ENCODE peak calls at places on chromosome 3, in four cellular contexts. One of them, this sample, is unnamed.

GRCh38 chr3:57091471-57091870 is 31.0 kb downstream of the SPATA12 start:
- DNase-seq in HepG2: no peak
- DNase-seq in GM12878: no peak
- DNase-seq in K562: no peak
- DNase-seq in this sample: no peak

GRCh38 chr3:3066910-3067309 is 43.3 kb downstream of the IL5RA start:
- DNase-seq in HepG2: no peak
- DNase-seq in GM12878: no peak
- DNase-seq in K562: no peak
- DNase-seq in this sample: no peak

GRCh38 chr3:177590826-177591225 is 393.5 kb upstream of the TBL1XR1 start:
- DNase-seq in HepG2: no peak
- DNase-seq in GM12878: no peak
- DNase-seq in K562: no peak
- DNase-seq in this sample: no peak

GRCh38 chr3:72629191-72629611 is 219.0 kb downstream of the SHQ1 start:
- DNase-seq in HepG2: no peak
- DNase-seq in GM12878: no peak
- DNase-seq in K562: peak
- DNase-seq in this sample: no peak

GRCh38 chr3:69231929-69232437 is 109.6 kb upstream of the LMOD3 start:
- DNase-seq in HepG2: no peak
- DNase-seq in GM12878: no peak
- DNase-seq in K562: peak
- DNase-seq in this sample: peak

GRCh38 chr3:34015204-34016142 is 217.0 kb downstream of the PDCD6IP start:
- DNase-seq in HepG2: peak
- DNase-seq in GM12878: no peak
- DNase-seq in K562: peak
- DNase-seq in this sample: peak

GRCh38 chr3:195693428-195694216 is 27.2 kb upstream of the MUC20 start:
- DNase-seq in HepG2: no peak
- DNase-seq in GM12878: no peak
- DNase-seq in K562: no peak
- DNase-seq in this sample: no peak

GRCh38 chr3:15557511-15557946 is 36.0 kb upstream of the COLQ start:
- DNase-seq in HepG2: peak
- DNase-seq in GM12878: peak
- DNase-seq in K562: peak
- DNase-seq in this sample: peak

GRCh38 chr3:140270329-140270728 is 335.3 kb downstream of the CLSTN2 start:
- DNase-seq in HepG2: no peak
- DNase-seq in GM12878: no peak
- DNase-seq in K562: no peak
- DNase-seq in this sample: no peak

GRCh38 chr3:127889976-127890650 is 24.9 kb upstream of the KBTBD12 start:
- DNase-seq in HepG2: no peak
- DNase-seq in GM12878: no peak
- DNase-seq in K562: no peak
- DNase-seq in this sample: peak

GRCh38 chr3:129121016-129121791 is 400 bp downstream of the RAB43 start:
- DNase-seq in HepG2: no peak
- DNase-seq in GM12878: no peak
- DNase-seq in K562: no peak
- DNase-seq in this sample: no peak

GRCh38 chr3:129697229-129697970 is 90.9 kb upstream of the PLXND1 start:
- DNase-seq in HepG2: no peak
- DNase-seq in GM12878: no peak
- DNase-seq in K562: no peak
- DNase-seq in this sample: no peak

GRCh38 chr3:107143206-107143605 is 234.0 kb upstream of the CCDC54 start:
- DNase-seq in HepG2: no peak
- DNase-seq in GM12878: no peak
- DNase-seq in K562: no peak
- DNase-seq in this sample: no peak

GRCh38 chr3:107142786-107143185 is 234.5 kb upstream of the CCDC54 start:
- DNase-seq in HepG2: no peak
- DNase-seq in GM12878: no peak
- DNase-seq in K562: no peak
- DNase-seq in this sample: no peak

DNA sequence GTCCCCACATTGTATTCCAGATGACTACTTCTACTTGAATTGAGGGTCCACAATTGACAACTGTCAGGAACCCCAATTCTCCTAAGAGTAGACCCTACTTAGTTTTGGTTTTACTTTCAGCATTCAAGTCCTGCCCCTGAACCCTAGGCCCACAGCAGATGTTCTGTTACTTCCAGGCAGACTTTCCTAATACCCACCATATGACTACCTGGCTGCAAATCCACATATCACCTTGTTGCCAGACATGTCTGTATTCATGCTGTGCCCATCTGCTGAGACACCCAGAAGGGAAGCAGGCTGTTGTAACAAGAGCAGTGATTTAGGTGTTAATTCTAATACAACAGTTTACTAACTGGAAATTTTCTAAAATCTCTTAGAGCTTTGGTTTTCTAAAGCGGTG is 235.1 kb upstream of the CCDC54 start:
- DNase-seq in HepG2: no peak
- DNase-seq in GM12878: no peak
- DNase-seq in K562: no peak
- DNase-seq in this sample: no peak
- TF ChIP-seq BHLHE40 in HepG2: no peak
- TF ChIP-seq BHLHE40 in GM12878: no peak
- TF ChIP-seq BHLHE40 in K562: no peak
- TF ChIP-seq BHLHE40 in this sample: no peak

DNA sequence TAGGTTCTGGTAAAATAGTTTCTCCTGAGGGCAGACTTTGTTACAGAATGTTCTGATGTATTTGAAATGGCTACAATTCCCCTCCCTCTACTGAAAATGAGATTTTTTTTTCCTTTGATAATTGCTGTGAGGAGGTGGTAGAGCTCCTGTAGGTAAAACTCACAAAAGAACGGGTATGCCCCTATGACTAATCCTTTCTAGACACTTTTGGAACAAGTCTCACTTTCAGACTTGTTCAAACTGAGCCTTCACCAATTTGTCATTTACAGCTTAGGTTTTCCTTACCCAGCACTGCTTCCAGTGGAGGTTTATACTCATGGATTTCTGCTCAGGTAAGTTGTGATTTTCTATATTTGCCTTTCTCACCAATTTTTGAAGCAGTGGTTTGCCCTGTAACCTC is 115.6 kb downstream of the NLGN1 start:
- DNase-seq in HepG2: no peak
- DNase-seq in GM12878: no peak
- DNase-seq in K562: no peak
- DNase-seq in this sample: no peak
- TF ChIP-seq SP1 in HepG2: no peak
- TF ChIP-seq SP1 in GM12878: no peak
- TF ChIP-seq SP1 in K562: no peak
- TF ChIP-seq SP1 in this sample: no peak

DNA sequence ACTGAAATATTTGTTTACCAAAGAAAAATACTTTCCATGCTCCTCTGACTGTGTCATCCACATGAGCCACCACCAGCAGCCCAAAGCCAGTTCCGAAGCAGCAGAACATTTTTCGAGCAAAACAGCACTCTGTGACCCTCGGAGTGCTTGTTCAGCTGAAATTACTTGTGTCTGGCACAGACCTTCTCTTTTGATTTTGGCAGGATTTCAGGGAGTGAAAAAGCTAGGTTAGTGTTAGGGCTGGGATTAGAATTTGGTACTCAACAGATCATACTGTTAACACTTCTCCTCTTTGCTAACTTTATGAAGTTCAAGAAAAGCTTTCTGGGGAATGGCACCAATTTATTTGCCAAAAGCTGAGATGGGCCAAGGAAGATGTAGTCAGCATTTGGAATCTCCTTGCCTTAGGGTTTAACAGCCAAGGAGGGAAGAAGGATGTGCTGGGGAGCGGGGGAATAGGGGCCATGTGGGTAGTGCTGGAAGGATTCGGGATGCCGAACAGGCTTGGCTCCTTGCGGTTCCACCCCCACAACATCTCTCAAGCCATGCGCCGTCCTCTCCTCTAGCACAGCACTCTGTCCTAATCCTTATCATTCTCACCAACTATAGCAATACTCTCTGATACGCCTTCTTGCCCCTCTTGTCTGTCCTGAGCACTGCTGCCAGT is 55.1 kb upstream of the TRA2B start:
- DNase-seq in HepG2: no peak
- DNase-seq in GM12878: no peak
- DNase-seq in K562: no peak
- DNase-seq in this sample: no peak
- TF ChIP-seq BHLHE40 in HepG2: no peak
- TF ChIP-seq BHLHE40 in GM12878: no peak
- TF ChIP-seq BHLHE40 in K562: no peak
- TF ChIP-seq BHLHE40 in this sample: no peak

GRCh38 chr3:77370413-77370812 is 330.5 kb downstream of the ROBO2 start:
- DNase-seq in HepG2: no peak
- DNase-seq in GM12878: no peak
- DNase-seq in K562: no peak
- DNase-seq in this sample: no peak
- TF ChIP-seq SP1 in HepG2: no peak
- TF ChIP-seq SP1 in GM12878: no peak
- TF ChIP-seq SP1 in K562: no peak
- TF ChIP-seq SP1 in this sample: no peak

GRCh38 chr3:187968883-187969580 is 184.9 kb upstream of the LPP start:
- DNase-seq in HepG2: peak
- DNase-seq in GM12878: no peak
- DNase-seq in K562: no peak
- DNase-seq in this sample: no peak
- TF ChIP-seq BHLHE40 in HepG2: no peak
- TF ChIP-seq BHLHE40 in GM12878: no peak
- TF ChIP-seq BHLHE40 in K562: no peak
- TF ChIP-seq BHLHE40 in this sample: no peak

This sample was measured in HEK293T.